ENCODE peak calls at places on chromosomes 7 and 10, in nine cellular contexts. Q, C, M, D, X, T, E, R and N are unnamed samples.

GRCh38 chr10:110321869-110322620 is 17.3 kb upstream of the SMNDC1 start:
- DNase-seq in Q (no peak), C (no peak), M (no peak), D (no peak), X (no peak), T (no peak), E (no peak), R (no peak), N (no peak)

GRCh38 chr7:44377681-44378421 is 52.5 kb upstream of the CAMK2B start:
- DNase-seq in Q (no peak), C (no peak), M (no peak), D (peak), X (no peak), T (peak), E (no peak), R (peak), N (peak)

GRCh38 chr7:70545214-70545613 is 586.7 kb upstream of the GALNT17 start:
- DNase-seq in Q (no peak), C (no peak), M (no peak), D (no peak), X (no peak), T (no peak), E (no peak), R (no peak), N (no peak)

GRCh38 chr10:6151087-6151977 is 51.4 kb upstream of the PFKFB3 start:
- DNase-seq in Q (no peak), C (no peak), M (no peak), D (peak), X (no peak), T (peak), E (peak), R (peak), N (no peak)

GRCh38 chr7:135538387-135538786 is 19.3 kb upstream of the NUP205 start:
- DNase-seq in Q (no peak), C (no peak), M (no peak), D (no peak), X (no peak), T (no peak), E (no peak), R (no peak), N (no peak)

GRCh38 chr7:36286241-36286640 is 103.4 kb upstream of the ANLN start:
- DNase-seq in Q (no peak), C (no peak), M (no peak), D (no peak), X (no peak), T (no peak), E (no peak), R (no peak), N (no peak)

GRCh38 chr10:49179699-49180511 is 8.3 kb downstream of the TMEM273 start:
- DNase-seq in Q (no peak), C (no peak), M (no peak), D (no peak), X (no peak), T (no peak), E (no peak), R (no peak), N (no peak)

GRCh38 chr7:48158404-48158803 is 12.9 kb upstream of the ABCA13 start:
- DNase-seq in Q (peak), C (no peak), M (no peak), D (no peak), X (no peak), T (no peak), E (peak), R (no peak), N (no peak)

GRCh38 chr7:44286182-44286617 is 39.2 kb downstream of the CAMK2B start:
- DNase-seq in Q (peak), C (no peak), M (no peak), D (no peak), X (no peak), T (no peak), E (no peak), R (no peak), N (peak)

GRCh38 chr10:70925377-70926214 is 37.2 kb upstream of the PCBD1 start:
- DNase-seq in Q (peak), C (no peak), M (no peak), D (peak), X (peak), T (peak), E (peak), R (no peak), N (no peak)

GRCh38 chr10:124742418-124743187 is 1.6 kb downstream of the FAM53B start:
- DNase-seq in Q (no peak), C (no peak), M (peak), D (peak), X (no peak), T (peak), E (peak), R (peak), N (no peak)